ENCODE peak calls at places on chromosomes 13 and 19, in six cellular contexts. One of them, this sample, is unnamed. For H3K27me3, the result is how much of the 10 kb centered on the place peaks cover.

GRCh38 chr13:95793018-95793555 is 116.1 kb downstream of the DNAJC3 start:
- DNase-seq in fibroblast of lung: no peak
- DNase-seq in brain microvascular endothelial cell: no peak
- DNase-seq in suprapubic skin: no peak
- DNase-seq in left ventricle myocardium inferior: no peak
- DNase-seq in thoracic aorta: no peak
- DNase-seq in this sample: peak

GRCh38 chr13:98385591-98385990 is 191.3 kb downstream of the STK24 start:
- DNase-seq in fibroblast of lung: no peak
- DNase-seq in suprapubic skin: no peak
- DNase-seq in thoracic aorta: no peak
- DNase-seq in brain microvascular endothelial cell: no peak
- DNase-seq in left ventricle myocardium inferior: no peak
- DNase-seq in this sample: no peak

GRCh38 chr19:5947435-5947834 is 30.5 kb downstream of the RANBP3 start:
- DNase-seq in brain microvascular endothelial cell: peak
- DNase-seq in left ventricle myocardium inferior: peak
- DNase-seq in fibroblast of lung: peak
- DNase-seq in thoracic aorta: no peak
- DNase-seq in suprapubic skin: no peak
- DNase-seq in this sample: no peak

GRCh38 chr13:26310003-26310402 is 56.1 kb downstream of the CDK8 start:
- DNase-seq in brain microvascular endothelial cell: no peak
- DNase-seq in suprapubic skin: no peak
- DNase-seq in thoracic aorta: no peak
- DNase-seq in fibroblast of lung: no peak
- DNase-seq in left ventricle myocardium inferior: no peak
- DNase-seq in this sample: no peak

GRCh38 chr19:3055741-3056453 is 6.4 kb downstream of the TLE5 start:
- DNase-seq in thoracic aorta: no peak
- DNase-seq in left ventricle myocardium inferior: no peak
- DNase-seq in suprapubic skin: no peak
- DNase-seq in fibroblast of lung: no peak
- DNase-seq in brain microvascular endothelial cell: no peak
- DNase-seq in this sample: peak

GRCh38 chr19:19226204-19226603 is 14.4 kb downstream of the NCAN start:
- DNase-seq in suprapubic skin: no peak
- DNase-seq in left ventricle myocardium inferior: no peak
- DNase-seq in fibroblast of lung: no peak
- DNase-seq in brain microvascular endothelial cell: no peak
- DNase-seq in thoracic aorta: no peak
- DNase-seq in this sample: no peak

GRCh38 chr13:48653074-48654054 is at the start of gene CYSLTR2:
- DNase-seq in fibroblast of lung: peak
- DNase-seq in suprapubic skin: no peak
- DNase-seq in left ventricle myocardium inferior: no peak
- DNase-seq in brain microvascular endothelial cell: peak
- DNase-seq in thoracic aorta: no peak
- DNase-seq in this sample: no peak

GRCh38 chr13:109274188-109274821 is 512.1 kb downstream of the IRS2 start:
- DNase-seq in left ventricle myocardium inferior: no peak
- DNase-seq in suprapubic skin: no peak
- DNase-seq in brain microvascular endothelial cell: peak
- DNase-seq in thoracic aorta: no peak
- DNase-seq in fibroblast of lung: peak
- DNase-seq in this sample: peak

GRCh38 chr13:43822969-43823368 is 36.2 kb upstream of the ENOX1 start:
- DNase-seq in thoracic aorta: no peak
- DNase-seq in suprapubic skin: no peak
- DNase-seq in brain microvascular endothelial cell: no peak
- DNase-seq in left ventricle myocardium inferior: no peak
- DNase-seq in fibroblast of lung: no peak
- DNase-seq in this sample: peak

GRCh38 chr19:40231544-40232424 is 5.3 kb upstream of the CCNP start:
- DNase-seq in thoracic aorta: no peak
- DNase-seq in fibroblast of lung: peak
- DNase-seq in brain microvascular endothelial cell: no peak
- DNase-seq in suprapubic skin: no peak
- DNase-seq in left ventricle myocardium inferior: peak
- DNase-seq in this sample: no peak

GRCh38 chr13:91185294-91185863 is 162.1 kb upstream of the MIR17HG start:
- DNase-seq in left ventricle myocardium inferior: no peak
- DNase-seq in brain microvascular endothelial cell: peak
- DNase-seq in fibroblast of lung: peak
- DNase-seq in thoracic aorta: no peak
- DNase-seq in suprapubic skin: no peak
- DNase-seq in this sample: peak

GRCh38 chr19:2618611-2619010 is 83.9 kb downstream of the GNG7 start:
- DNase-seq in fibroblast of lung: peak
- DNase-seq in suprapubic skin: no peak
- DNase-seq in brain microvascular endothelial cell: no peak
- DNase-seq in thoracic aorta: no peak
- DNase-seq in left ventricle myocardium inferior: peak
- DNase-seq in this sample: peak

GRCh38 chr19:44822177-44822576 is 13.3 kb downstream of the BCAM start:
- DNase-seq in left ventricle myocardium inferior: no peak
- DNase-seq in thoracic aorta: no peak
- DNase-seq in fibroblast of lung: no peak
- DNase-seq in brain microvascular endothelial cell: no peak
- DNase-seq in suprapubic skin: no peak
- DNase-seq in this sample: no peak

GRCh38 chr19:18798384-18799352 is 7.6 kb upstream of the COMP start:
- DNase-seq in fibroblast of lung: no peak
- DNase-seq in thoracic aorta: no peak
- DNase-seq in brain microvascular endothelial cell: no peak
- DNase-seq in suprapubic skin: no peak
- DNase-seq in left ventricle myocardium inferior: no peak
- DNase-seq in this sample: no peak

GRCh38 chr13:42215578-42216421 is 56.2 kb upstream of the AKAP11 start:
- DNase-seq in thoracic aorta: no peak
- DNase-seq in brain microvascular endothelial cell: peak
- DNase-seq in left ventricle myocardium inferior: no peak
- DNase-seq in fibroblast of lung: peak
- DNase-seq in suprapubic skin: no peak
- DNase-seq in this sample: peak

GRCh38 chr19:10503002-10503789 is at the start of gene KEAP1:
- DNase-seq in suprapubic skin: no peak
- DNase-seq in thoracic aorta: no peak
- DNase-seq in fibroblast of lung: peak
- DNase-seq in left ventricle myocardium inferior: peak
- DNase-seq in brain microvascular endothelial cell: no peak
- DNase-seq in this sample: no peak

GRCh38 chr19:31015778-31016177 is 333.5 kb downstream of the TSHZ3 start:
- DNase-seq in brain microvascular endothelial cell: no peak
- DNase-seq in left ventricle myocardium inferior: no peak
- DNase-seq in thoracic aorta: no peak
- DNase-seq in fibroblast of lung: no peak
- DNase-seq in suprapubic skin: no peak
- DNase-seq in this sample: no peak

GRCh38 chr13:94546071-94546839 is 49.7 kb downstream of the TGDS start:
- DNase-seq in suprapubic skin: no peak
- DNase-seq in thoracic aorta: no peak
- DNase-seq in brain microvascular endothelial cell: no peak
- DNase-seq in left ventricle myocardium inferior: no peak
- DNase-seq in fibroblast of lung: no peak
- DNase-seq in this sample: no peak

GRCh38 chr19:17074628-17075034 is 621 bp downstream of the HAUS8 start:
- DNase-seq in left ventricle myocardium inferior: no peak
- DNase-seq in suprapubic skin: no peak
- DNase-seq in fibroblast of lung: no peak
- DNase-seq in brain microvascular endothelial cell: no peak
- DNase-seq in thoracic aorta: no peak
- DNase-seq in this sample: no peak

GRCh38 chr13:112567161-112567862 is 20.6 kb downstream of the TUBGCP3 start:
- DNase-seq in suprapubic skin: no peak
- DNase-seq in left ventricle myocardium inferior: no peak
- DNase-seq in fibroblast of lung: peak
- DNase-seq in brain microvascular endothelial cell: no peak
- DNase-seq in thoracic aorta: no peak
- DNase-seq in this sample: no peak

GRCh38 chr13:44810067-44810840 is 179.0 kb downstream of the NUFIP1 start:
- DNase-seq in brain microvascular endothelial cell: peak
- DNase-seq in suprapubic skin: no peak
- DNase-seq in fibroblast of lung: no peak
- DNase-seq in left ventricle myocardium inferior: no peak
- DNase-seq in thoracic aorta: no peak
- DNase-seq in this sample: no peak

GRCh38 chr19:18657590-18658365 is 20.9 kb downstream of the KLHL26 start:
- DNase-seq in left ventricle myocardium inferior: peak
- DNase-seq in thoracic aorta: peak
- DNase-seq in suprapubic skin: no peak
- DNase-seq in fibroblast of lung: peak
- DNase-seq in brain microvascular endothelial cell: peak
- DNase-seq in this sample: no peak

GRCh38 chr13:47326061-47326460 is 429.2 kb upstream of the HTR2A start:
- DNase-seq in suprapubic skin: no peak
- DNase-seq in fibroblast of lung: peak
- DNase-seq in thoracic aorta: no peak
- DNase-seq in left ventricle myocardium inferior: no peak
- DNase-seq in brain microvascular endothelial cell: peak
- DNase-seq in this sample: no peak

GRCh38 chr13:33543631-33544030 is 258.1 kb upstream of the STARD13 start:
- DNase-seq in suprapubic skin: no peak
- DNase-seq in left ventricle myocardium inferior: no peak
- DNase-seq in thoracic aorta: no peak
- DNase-seq in fibroblast of lung: peak
- DNase-seq in brain microvascular endothelial cell: no peak
- DNase-seq in this sample: peak

GRCh38 chr19:38649305-38650179 is 2.1 kb downstream of the ACTN4 start:
- DNase-seq in fibroblast of lung: no peak
- DNase-seq in suprapubic skin: no peak
- DNase-seq in thoracic aorta: no peak
- DNase-seq in brain microvascular endothelial cell: no peak
- DNase-seq in left ventricle myocardium inferior: no peak
- DNase-seq in this sample: peak

GRCh38 chr19:35295453-35295791 is 3.5 kb downstream of the MAG start:
- DNase-seq in fibroblast of lung: no peak
- DNase-seq in thoracic aorta: no peak
- DNase-seq in left ventricle myocardium inferior: no peak
- DNase-seq in brain microvascular endothelial cell: no peak
- DNase-seq in suprapubic skin: no peak
- DNase-seq in this sample: no peak
- H3K27me3 ChIP-seq in fibroblast of lung: under half
- H3K27me3 ChIP-seq in thoracic aorta: under half
- H3K27me3 ChIP-seq in left ventricle myocardium inferior: half or more
- H3K27me3 ChIP-seq in brain microvascular endothelial cell: under half
- H3K27me3 ChIP-seq in suprapubic skin: half or more
- H3K27me3 ChIP-seq in this sample: under half

DNA sequence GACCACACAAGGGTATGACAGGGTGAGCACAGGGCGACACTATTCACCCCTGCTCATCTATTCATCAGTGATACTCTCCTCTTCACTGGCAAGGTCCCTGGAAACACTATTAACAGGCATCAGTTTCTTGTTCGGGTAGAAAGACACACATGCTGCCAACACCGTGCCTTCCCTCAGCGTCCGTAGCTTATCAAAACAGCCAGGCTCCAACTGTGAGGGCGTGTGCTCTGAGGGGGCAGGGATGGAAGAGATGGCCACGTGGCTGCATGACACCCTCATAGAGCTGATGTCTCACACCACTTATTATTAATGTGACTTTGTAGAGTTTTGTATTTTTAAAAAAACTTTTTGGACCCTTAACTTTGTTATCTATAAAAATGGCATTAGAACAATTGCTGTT is 160.3 kb downstream of the ITGBL1 start:
- DNase-seq in left ventricle myocardium inferior: no peak
- DNase-seq in thoracic aorta: no peak
- DNase-seq in brain microvascular endothelial cell: peak
- DNase-seq in fibroblast of lung: no peak
- DNase-seq in suprapubic skin: no peak
- DNase-seq in this sample: no peak
- H3K27me3 ChIP-seq in left ventricle myocardium inferior: under half
- H3K27me3 ChIP-seq in thoracic aorta: under half
- H3K27me3 ChIP-seq in brain microvascular endothelial cell: under half
- H3K27me3 ChIP-seq in fibroblast of lung: under half
- H3K27me3 ChIP-seq in suprapubic skin: under half
- H3K27me3 ChIP-seq in this sample: under half

DNA sequence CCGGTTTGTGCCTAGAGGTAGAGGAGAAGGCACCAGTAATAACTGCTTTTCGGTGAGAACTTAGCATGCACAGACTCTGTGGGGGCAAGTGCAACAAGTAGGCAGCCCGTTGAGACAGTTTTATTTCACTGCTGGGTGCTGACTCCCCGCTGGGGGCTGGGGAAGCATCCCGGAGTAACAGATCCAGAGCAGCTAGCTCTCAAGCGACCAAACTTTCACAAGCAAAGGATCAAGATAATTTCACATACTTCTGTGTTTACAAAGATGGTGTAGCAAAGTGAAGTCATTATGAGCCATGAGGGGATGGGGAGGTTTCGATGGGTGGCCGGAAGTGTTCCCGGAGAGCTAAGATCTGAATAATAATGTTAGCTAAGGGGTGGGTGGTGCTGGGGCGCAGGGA is 2.8 kb downstream of the NACC1 start:
- DNase-seq in left ventricle myocardium inferior: no peak
- DNase-seq in fibroblast of lung: peak
- DNase-seq in thoracic aorta: no peak
- DNase-seq in brain microvascular endothelial cell: peak
- DNase-seq in suprapubic skin: no peak
- DNase-seq in this sample: no peak
- H3K27me3 ChIP-seq in left ventricle myocardium inferior: under half
- H3K27me3 ChIP-seq in fibroblast of lung: under half
- H3K27me3 ChIP-seq in thoracic aorta: under half
- H3K27me3 ChIP-seq in brain microvascular endothelial cell: under half
- H3K27me3 ChIP-seq in suprapubic skin: under half
- H3K27me3 ChIP-seq in this sample: under half

GRCh38 chr13:110304256-110304655 is 2.7 kb downstream of the COL4A1 start:
- DNase-seq in brain microvascular endothelial cell: peak
- DNase-seq in thoracic aorta: no peak
- DNase-seq in fibroblast of lung: peak
- DNase-seq in left ventricle myocardium inferior: no peak
- DNase-seq in suprapubic skin: peak
- DNase-seq in this sample: no peak

GRCh38 chr13:110305949-110306339 is 1.0 kb downstream of the COL4A1 start:
- DNase-seq in fibroblast of lung: peak
- DNase-seq in thoracic aorta: no peak
- DNase-seq in brain microvascular endothelial cell: no peak
- DNase-seq in left ventricle myocardium inferior: no peak
- DNase-seq in suprapubic skin: peak
- DNase-seq in this sample: no peak

GRCh38 chr13:110303644-110304043 is 3.3 kb downstream of the COL4A1 start:
- DNase-seq in suprapubic skin: peak
- DNase-seq in left ventricle myocardium inferior: no peak
- DNase-seq in thoracic aorta: no peak
- DNase-seq in brain microvascular endothelial cell: no peak
- DNase-seq in fibroblast of lung: no peak
- DNase-seq in this sample: no peak

GRCh38 chr13:110305544-110305943 is 1.4 kb downstream of the COL4A1 start:
- DNase-seq in suprapubic skin: no peak
- DNase-seq in left ventricle myocardium inferior: no peak
- DNase-seq in thoracic aorta: no peak
- DNase-seq in brain microvascular endothelial cell: no peak
- DNase-seq in fibroblast of lung: no peak
- DNase-seq in this sample: no peak

DNA sequence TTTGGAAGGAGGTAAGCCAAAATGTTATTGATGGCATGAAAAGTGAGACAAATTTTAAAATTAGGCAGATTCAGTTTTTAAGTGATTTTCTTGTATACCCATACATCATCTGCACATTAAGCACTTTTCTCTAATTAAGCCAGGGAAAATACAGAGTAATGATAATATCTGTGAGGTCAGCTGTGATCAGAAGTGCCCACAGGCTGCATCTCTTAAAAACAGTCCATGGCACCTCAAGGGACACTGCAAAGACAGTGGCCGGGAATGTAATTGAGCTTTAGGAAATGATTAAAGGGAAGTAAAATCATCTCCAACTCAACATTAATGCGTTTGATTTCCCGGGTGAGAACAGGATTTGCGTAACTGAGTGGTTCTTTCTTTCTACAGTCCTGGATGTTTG is 2.0 kb downstream of the COL4A1 start:
- DNase-seq in brain microvascular endothelial cell: no peak
- DNase-seq in fibroblast of lung: no peak
- DNase-seq in suprapubic skin: no peak
- DNase-seq in thoracic aorta: no peak
- DNase-seq in left ventricle myocardium inferior: no peak
- DNase-seq in this sample: no peak
- H3K27me3 ChIP-seq in brain microvascular endothelial cell: under half
- H3K27me3 ChIP-seq in fibroblast of lung: under half
- H3K27me3 ChIP-seq in suprapubic skin: half or more
- H3K27me3 ChIP-seq in thoracic aorta: under half
- H3K27me3 ChIP-seq in left ventricle myocardium inferior: under half
- H3K27me3 ChIP-seq in this sample: under half

This sample was measured in bronchial epithelial cell.